ENCODE peak calls at places on chromosomes 11 and 22, in eight cellular contexts. E is NCI-H1417, H is tibial artery, B is sciatic nerve, G is Kasumi-1, M is mammary epithelial cell, N is islet precursor cell, O is ovary. J is an unnamed sample.

GRCh38 chr11:122690801-122691649 is 35.5 kb downstream of the UBASH3B start:
- DNase-seq in E (no peak), H (no peak), B (no peak), G (peak), M (no peak), N (no peak), O (no peak), J (peak)

GRCh38 chr11:28461846-28462245 is 353.7 kb downstream of the METTL15 start:
- DNase-seq in E (no peak), H (no peak), B (no peak), G (no peak), M (no peak), N (no peak), O (no peak), J (no peak)

GRCh38 chr11:108906329-108906728 is 241.5 kb downstream of the DDX10 start:
- DNase-seq in E (no peak), H (no peak), B (no peak), G (no peak), M (peak), N (peak), O (no peak), J (peak)

GRCh38 chr22:30416403-30416802 is 9.2 kb upstream of the MTFP1 start:
- DNase-seq in E (no peak), H (no peak), B (no peak), G (no peak), M (peak), N (no peak), O (no peak), J (no peak)

GRCh38 chr11:1153951-1154487 is 3.7 kb upstream of the MUC5AC start:
- DNase-seq in E (no peak), H (peak), B (peak), G (no peak), M (peak), N (peak), O (no peak), J (peak)

GRCh38 chr22:28978158-28978557 is 83.5 kb downstream of the C22orf31 start:
- DNase-seq in E (no peak), H (no peak), B (no peak), G (no peak), M (peak), N (peak), O (no peak), J (peak)

GRCh38 chr11:65216830-65217229 is 35.1 kb downstream of the CAPN1 start:
- DNase-seq in E (no peak), H (peak), B (peak), G (no peak), M (no peak), N (no peak), O (no peak), J (no peak)

GRCh38 chr22:42692239-42693054 is 28.2 kb downstream of the A4GALT start:
- DNase-seq in E (no peak), H (peak), B (no peak), G (no peak), M (no peak), N (no peak), O (no peak), J (no peak)

GRCh38 chr11:9053631-9054030 is 37.8 kb downstream of the SCUBE2 start:
- DNase-seq in E (no peak), H (no peak), B (no peak), G (no peak), M (no peak), N (peak), O (no peak), J (peak)

GRCh38 chr11:65801153-65801987 is 14.5 kb downstream of the OVOL1 start:
- DNase-seq in E (no peak), H (no peak), B (no peak), G (no peak), M (no peak), N (no peak), O (no peak), J (no peak)

GRCh38 chr11:47345890-47346563 is 6.5 kb downstream of the MYBPC3 start:
- DNase-seq in E (no peak), H (no peak), B (no peak), G (no peak), M (no peak), N (no peak), O (no peak), J (no peak)

GRCh38 chr22:43820671-43821305 is 8.7 kb upstream of the EFCAB6 start:
- DNase-seq in E (no peak), H (peak), B (peak), G (no peak), M (no peak), N (peak), O (no peak), J (no peak)

GRCh38 chr11:69896250-69896649 is 77.0 kb upstream of the FGF3 start:
- DNase-seq in E (no peak), H (no peak), B (no peak), G (no peak), M (no peak), N (no peak), O (no peak), J (peak)

GRCh38 chr11:96061730-96062524 is 138.0 kb upstream of the MTMR2 start:
- DNase-seq in E (no peak), H (no peak), B (no peak), G (no peak), M (peak), N (no peak), O (no peak), J (peak)

GRCh38 chr11:13207665-13208594 is 69.7 kb upstream of the BMAL1 start:
- DNase-seq in E (no peak), H (no peak), B (no peak), G (peak), M (peak), N (peak), O (peak), J (peak)

GRCh38 chr11:45485070-45485716 is 180.2 kb downstream of the CHST1 start:
- DNase-seq in E (no peak), H (no peak), B (peak), G (no peak), M (no peak), N (peak), O (no peak), J (no peak)

GRCh38 chr11:6992457-6993431 is 27.4 kb downstream of the ZNF214 start:
- DNase-seq in E (no peak), H (no peak), B (no peak), G (no peak), M (peak), N (no peak), O (no peak), J (peak)

GRCh38 chr11:727859-728748 is 19.2 kb upstream of the TALDO1 start:
- DNase-seq in E (peak), H (peak), B (peak), G (peak), M (peak), N (peak), O (peak), J (peak)

GRCh38 chr11:8233691-8234424 is 29.8 kb downstream of the LMO1 start:
- DNase-seq in E (no peak), H (no peak), B (no peak), G (no peak), M (peak), N (peak), O (no peak), J (peak)

GRCh38 chr11:35168606-35169200 is 29.7 kb downstream of the CD44 start:
- DNase-seq in E (no peak), H (no peak), B (no peak), G (no peak), M (no peak), N (no peak), O (no peak), J (no peak)

GRCh38 chr22:27405672-27406388 is 395.7 kb downstream of the MN1 start:
- DNase-seq in E (no peak), H (peak), B (peak), G (no peak), M (peak), N (peak), O (peak), J (peak)

GRCh38 chr11:3340025-3340424 is 38.9 kb downstream of the ZNF195 start:
- DNase-seq in E (no peak), H (no peak), B (no peak), G (no peak), M (peak), N (peak), O (no peak), J (peak)

GRCh38 chr11:116511684-116512083 is 261.1 kb downstream of the BUD13 start:
- DNase-seq in E (no peak), H (peak), B (no peak), G (no peak), M (no peak), N (no peak), O (no peak), J (no peak)

GRCh38 chr11:72787262-72788104 is 6.4 kb downstream of the STARD10 start:
- DNase-seq in E (peak), H (no peak), B (no peak), G (peak), M (no peak), N (peak), O (peak), J (no peak)

GRCh38 chr11:61367406-61367805 is 5.2 kb downstream of the TMEM138 start:
- DNase-seq in E (no peak), H (no peak), B (no peak), G (no peak), M (no peak), N (no peak), O (no peak), J (no peak)

GRCh38 chr22:37254206-37254866 is 10.3 kb upstream of the RAC2 start:
- DNase-seq in E (no peak), H (no peak), B (no peak), G (no peak), M (peak), N (peak), O (no peak), J (peak)

GRCh38 chr11:13939952-13940610 is 22.4 kb upstream of the SPON1 start:
- DNase-seq in E (no peak), H (no peak), B (no peak), G (no peak), M (peak), N (peak), O (no peak), J (peak)

GRCh38 chr11:11588890-11589289 is 32.9 kb downstream of the GALNT18 start:
- DNase-seq in E (no peak), H (peak), B (no peak), G (peak), M (no peak), N (peak), O (no peak), J (no peak)

J was measured in EH.